ENCODE peak calls at places on chromosomes 2 and 18, in seven cellular contexts. X, U, P, O, E, R and J are unnamed samples.
A peak's percentile ranks its signal among the peaks of the same experiment; 100 is the strongest.

GRCh38 chr2:191041418-191042161 is 27.6 kb upstream of the STAT1 start:
- DNase-seq in O (peak; percentile 29), X (peak; percentile 36), E (peak; percentile 69), U (no peak), R (no peak), P (peak; percentile 86), J (no peak)

GRCh38 chr18:28511421-28511821 is 334.5 kb upstream of the CDH2 start:
- DNase-seq in U (no peak), O (peak; percentile 37), E (no peak), R (no peak), X (no peak), P (no peak), J (no peak)

GRCh38 chr18:5463390-5463789 is 80.4 kb downstream of the EPB41L3 start:
- DNase-seq in U (no peak), P (no peak), O (peak; percentile 49), R (no peak), E (peak; percentile 71), X (no peak), J (no peak)

GRCh38 chr2:239146011-239146641 is 254.7 kb downstream of the HDAC4 start:
- DNase-seq in X (no peak), E (no peak), U (peak; percentile 16), P (no peak), R (no peak), O (no peak), J (no peak)

GRCh38 chr18:69935319-69936190 is 12.1 kb downstream of the CD226 start:
- DNase-seq in O (peak; percentile 39), E (peak; percentile 10), P (peak; percentile 89), R (peak; percentile 4), U (peak; percentile 89), X (no peak), J (no peak)

GRCh38 chr2:2059199-2059598 is 271.9 kb downstream of the MYT1L start:
- DNase-seq in R (no peak), O (no peak), E (no peak), X (no peak), P (no peak), U (no peak), J (no peak)

GRCh38 chr2:236572482-236572881 is 2.9 kb downstream of the ACKR3 start:
- DNase-seq in U (no peak), E (no peak), X (peak; percentile 33), O (no peak), R (peak; percentile 58), P (no peak), J (no peak)

GRCh38 chr2:227472265-227473018 is 486 bp downstream of the AGFG1 start:
- DNase-seq in E (peak; percentile 81), O (no peak), X (peak; percentile 36), R (no peak), P (no peak), U (no peak), J (peak; percentile 75)

GRCh38 chr2:239121600-239122012 is 273.7 kb downstream of the TWIST2 start:
- DNase-seq in R (no peak), U (no peak), X (no peak), O (no peak), P (no peak), E (no peak), J (no peak)

GRCh38 chr18:44828080-44828479 is 147.4 kb downstream of the SETBP1 start:
- DNase-seq in O (no peak), R (no peak), P (no peak), E (no peak), U (no peak), X (no peak), J (no peak)

GRCh38 chr18:44823286-44823685 is 142.6 kb downstream of the SETBP1 start:
- DNase-seq in R (no peak), O (no peak), U (no peak), E (no peak), P (no peak), X (no peak), J (no peak)

GRCh38 chr18:44824884-44825283 is 144.2 kb downstream of the SETBP1 start:
- DNase-seq in P (no peak), R (no peak), U (no peak), X (no peak), E (no peak), O (no peak), J (no peak)

GRCh38 chr18:44823782-44824181 is 143.1 kb downstream of the SETBP1 start:
- DNase-seq in P (no peak), U (no peak), E (no peak), X (no peak), O (peak; percentile 88), R (no peak), J (no peak)

DNA sequence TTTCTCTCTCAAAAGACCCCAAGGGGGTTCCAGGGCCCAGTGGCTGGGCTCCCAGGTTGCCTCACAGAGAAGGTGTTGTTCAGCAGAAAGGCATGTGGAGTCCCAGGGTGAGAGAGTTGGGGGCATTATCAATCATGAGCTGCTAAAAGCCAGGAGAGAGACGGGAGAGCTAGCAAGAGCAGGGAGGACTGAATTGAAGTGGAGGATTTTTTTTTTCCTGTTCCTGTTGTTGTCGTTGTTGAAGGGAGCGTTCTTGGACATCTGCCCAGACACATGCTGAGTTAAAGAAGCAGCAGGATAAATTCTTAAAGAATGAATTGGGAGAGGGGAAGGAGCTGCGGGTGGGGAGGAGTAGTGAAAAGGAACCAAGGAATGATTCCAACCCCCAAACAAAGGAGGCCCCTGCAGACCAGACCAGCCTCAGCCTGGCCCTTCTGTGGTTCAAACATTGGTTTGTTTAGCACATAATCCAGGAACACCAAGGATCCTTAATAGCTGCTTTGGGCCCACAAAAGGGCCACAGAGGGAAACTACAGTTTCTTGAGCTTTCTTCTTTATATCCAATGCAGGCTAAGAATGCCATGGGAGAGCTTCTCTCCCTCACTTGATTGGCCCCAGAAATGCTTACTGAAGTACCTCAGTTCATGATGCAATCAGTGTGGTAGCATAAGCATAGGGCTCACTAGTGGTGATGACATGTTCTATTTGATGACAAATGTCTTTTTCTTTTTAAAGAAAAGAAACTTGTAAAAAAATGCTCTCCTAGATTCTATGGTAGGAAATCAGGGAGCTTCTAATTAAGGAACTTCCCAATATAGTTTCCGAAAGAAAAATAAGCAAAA is 146.0 kb downstream of the SETBP1 start:
- DNase-seq in X (no peak), O (peak; percentile 97), P (no peak), R (peak; percentile 23), U (no peak), E (peak; percentile 78), J (no peak)
- H2AFZ ChIP-seq in X (no peak overlapping the region), O (peak overlapping the region; percentile 50), P (no peak overlapping the region), R (peak overlapping the region; percentile 52), U (no peak overlapping the region), E (no peak overlapping the region), J (no peak overlapping the region)

GRCh38 chr2:174611851-174612250 is 14.2 kb upstream of the WIPF1 start:
- DNase-seq in O (no peak), E (no peak), P (no peak), R (no peak), U (no peak), X (no peak), J (peak; percentile 89)

GRCh38 chr2:174613545-174613944 is 15.9 kb upstream of the WIPF1 start:
- DNase-seq in P (no peak), X (no peak), R (no peak), E (no peak), O (no peak), U (no peak), J (no peak)

GRCh38 chr2:174612960-174613359 is 15.4 kb upstream of the WIPF1 start:
- DNase-seq in E (peak; percentile 56), U (no peak), O (no peak), X (no peak), R (no peak), P (no peak), J (no peak)

GRCh38 chr2:174615951-174616436 is 18.4 kb upstream of the WIPF1 start:
- DNase-seq in U (no peak), E (no peak), O (peak; percentile 83), R (no peak), P (no peak), X (no peak), J (no peak)

GRCh38 chr2:174614261-174614660 is 16.7 kb upstream of the WIPF1 start:
- DNase-seq in P (no peak), R (no peak), E (no peak), O (peak; percentile 91), U (no peak), X (no peak), J (no peak)
- H3K27ac ChIP-seq in P (no peak overlapping the region), R (no peak overlapping the region), E (peak overlapping the region; percentile 50), O (peak overlapping the region; percentile 75), U (no peak overlapping the region), X (no peak overlapping the region), J (peak overlapping the region; percentile 99)

GRCh38 chr2:112433932-112434730 is 686 bp upstream of the RGPD8 start:
- DNase-seq in R (no peak), O (no peak), U (no peak), X (peak; percentile 44), E (no peak), P (no peak), J (no peak)
- H2AFZ ChIP-seq in R (no peak overlapping the region), O (no peak overlapping the region), U (no peak overlapping the region), X (peak overlapping the region; percentile 23), E (no peak overlapping the region), P (no peak overlapping the region), J (no peak overlapping the region)

DNA sequence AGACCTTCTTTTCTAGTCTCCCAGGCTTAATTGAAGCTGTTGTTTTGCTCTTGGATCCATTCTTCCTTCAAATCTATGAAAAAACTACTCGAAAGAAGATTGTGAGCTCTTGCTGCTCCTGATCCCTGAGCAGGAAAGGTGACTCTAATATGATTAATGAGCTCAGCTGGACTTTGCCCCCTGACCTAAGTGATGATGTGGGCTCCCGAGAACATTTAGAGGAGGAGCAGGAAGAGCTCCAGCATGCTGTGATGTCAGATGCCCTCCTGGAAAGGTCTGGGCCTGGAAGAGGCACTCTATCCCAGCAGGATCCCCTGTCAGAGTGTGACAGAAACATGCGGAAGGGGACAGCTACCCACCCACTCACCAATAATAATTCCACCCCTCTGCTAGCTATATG is 117.8 kb upstream of the PELI1 start:
- DNase-seq in X (no peak), P (peak; percentile 56), E (peak; percentile 78), U (no peak), R (no peak), O (no peak), J (no peak)
- H3K27ac ChIP-seq in X (no peak overlapping the region), P (no peak overlapping the region), E (peak overlapping the region; percentile 83), U (no peak overlapping the region), R (no peak overlapping the region), O (no peak overlapping the region), J (no peak overlapping the region)

GRCh38 chr2:9095690-9096089 is 92.2 kb upstream of the MBOAT2 start:
- DNase-seq in X (peak; percentile 82), O (peak; percentile 31), U (no peak), R (no peak), E (peak; percentile 39), P (no peak), J (no peak)
- H2AFZ ChIP-seq in X (peak overlapping the region; percentile 99), O (peak overlapping the region; percentile 72), U (no peak overlapping the region), R (peak overlapping the region; percentile 87), E (no peak overlapping the region), P (no peak overlapping the region), J (no peak overlapping the region)